ENCODE peak calls at places on chromosomes 7 and 10, in six cellular contexts. One of them, this sample, is unnamed.

GRCh38 chr7:143126146-143126545 is 5.7 kb upstream of the PIP start:
- DNase-seq in SJSA1: no peak
- DNase-seq in HT1080: peak; percentile 76
- DNase-seq in AML-193: peak; percentile 89
- DNase-seq in amygdala: no peak
- DNase-seq in caudate nucleus: no peak
- DNase-seq in this sample: peak; percentile 77

GRCh38 chr7:76507723-76508406 is 2.5 kb upstream of the UPK3B start:
- DNase-seq in SJSA1: no peak
- DNase-seq in HT1080: peak; percentile 4
- DNase-seq in AML-193: peak; percentile 6
- DNase-seq in amygdala: no peak
- DNase-seq in caudate nucleus: no peak
- DNase-seq in this sample: peak; percentile 76

GRCh38 chr7:151795168-151795754 is 81.7 kb downstream of the PRKAG2 start:
- DNase-seq in SJSA1: no peak
- DNase-seq in HT1080: no peak
- DNase-seq in AML-193: no peak
- DNase-seq in amygdala: peak; percentile 23
- DNase-seq in caudate nucleus: peak; percentile 78
- DNase-seq in this sample: peak; percentile 47

GRCh38 chr10:70355234-70356021 is 27.0 kb downstream of the LRRC20 start:
- DNase-seq in SJSA1: no peak
- DNase-seq in HT1080: no peak
- DNase-seq in AML-193: peak; percentile 43
- DNase-seq in amygdala: no peak
- DNase-seq in caudate nucleus: no peak
- DNase-seq in this sample: peak; percentile 25

GRCh38 chr7:13518738-13519137 is 470.7 kb downstream of the ETV1 start:
- DNase-seq in SJSA1: no peak
- DNase-seq in HT1080: no peak
- DNase-seq in AML-193: no peak
- DNase-seq in amygdala: no peak
- DNase-seq in caudate nucleus: no peak
- DNase-seq in this sample: no peak

GRCh38 chr10:71290806-71291205 is 28.3 kb upstream of the SLC29A3 start:
- DNase-seq in SJSA1: no peak
- DNase-seq in HT1080: no peak
- DNase-seq in AML-193: no peak
- DNase-seq in amygdala: no peak
- DNase-seq in caudate nucleus: no peak
- DNase-seq in this sample: no peak

GRCh38 chr7:90817846-90818245 is 221.7 kb downstream of the CDK14 start:
- DNase-seq in SJSA1: no peak
- DNase-seq in HT1080: no peak
- DNase-seq in AML-193: no peak
- DNase-seq in amygdala: no peak
- DNase-seq in caudate nucleus: no peak
- DNase-seq in this sample: no peak

GRCh38 chr10:119235381-119235780 is 28.0 kb downstream of the GRK5 start:
- DNase-seq in SJSA1: no peak
- DNase-seq in HT1080: peak; percentile 63
- DNase-seq in AML-193: no peak
- DNase-seq in amygdala: peak; percentile 16
- DNase-seq in caudate nucleus: no peak
- DNase-seq in this sample: no peak

GRCh38 chr7:118839544-118839943 is 615.0 kb downstream of the ANKRD7 start:
- DNase-seq in SJSA1: no peak
- DNase-seq in HT1080: peak; percentile 17
- DNase-seq in AML-193: no peak
- DNase-seq in amygdala: no peak
- DNase-seq in caudate nucleus: no peak
- DNase-seq in this sample: no peak

GRCh38 chr7:122217125-122217524 is 73.1 kb upstream of the AASS start:
- DNase-seq in SJSA1: no peak
- DNase-seq in HT1080: no peak
- DNase-seq in AML-193: no peak
- DNase-seq in amygdala: no peak
- DNase-seq in caudate nucleus: no peak
- DNase-seq in this sample: no peak

GRCh38 chr10:3969876-3970666 is 185.1 kb upstream of the KLF6 start:
- DNase-seq in SJSA1: no peak
- DNase-seq in HT1080: no peak
- DNase-seq in AML-193: no peak
- DNase-seq in amygdala: no peak
- DNase-seq in caudate nucleus: no peak
- DNase-seq in this sample: peak; percentile 65

GRCh38 chr10:30437039-30437781 is 3.2 kb downstream of the MAP3K8 start:
- DNase-seq in SJSA1: no peak
- DNase-seq in HT1080: no peak
- DNase-seq in AML-193: peak; percentile 21
- DNase-seq in amygdala: no peak
- DNase-seq in caudate nucleus: no peak
- DNase-seq in this sample: peak; percentile 81

GRCh38 chr7:20362574-20363253 is 32.0 kb downstream of the ITGB8 start:
- DNase-seq in SJSA1: no peak
- DNase-seq in HT1080: no peak
- DNase-seq in AML-193: no peak
- DNase-seq in amygdala: no peak
- DNase-seq in caudate nucleus: no peak
- DNase-seq in this sample: no peak